ENCODE peak calls at places on chromosomes 5 and 9, in eight cellular contexts. M is skeletal muscle cell; Y is glutamatergic neuron; I is effector CD4-positive, alpha-beta T cell; Z is psoas muscle; B is A549; U is NCI-H345; X is thyroid gland. P is an unnamed sample.

GRCh38 chr5:73482383-73483193 is 15.7 kb upstream of the BTF3 start:
- DNase-seq in M (peak), Z (no peak), B (no peak), X (no peak), Y (no peak), I (no peak), U (peak), P (no peak)

GRCh38 chr9:73565833-73566465 is 414.3 kb downstream of the ANXA1 start:
- DNase-seq in U (no peak), M (no peak), I (no peak), B (peak), Z (no peak), Y (peak), X (no peak), P (no peak)

GRCh38 chr5:37190592-37190991 is 58.6 kb downstream of the CPLANE1 start:
- DNase-seq in Y (no peak), I (no peak), U (no peak), M (no peak), B (no peak), X (no peak), Z (no peak), P (no peak)

GRCh38 chr5:132830436-132831094 is at the start of gene SHROOM1:
- DNase-seq in M (no peak), Z (peak), B (peak), Y (peak), U (peak), X (peak), I (no peak), P (no peak)

GRCh38 chr9:125418404-125418803 is 156.8 kb downstream of the GAPVD1 start:
- DNase-seq in Z (no peak), U (no peak), I (no peak), Y (no peak), M (no peak), X (no peak), B (no peak), P (no peak)

GRCh38 chr9:33232866-33233265 is 7.1 kb upstream of the SPINK4 start:
- DNase-seq in Z (no peak), Y (no peak), X (no peak), U (no peak), M (no peak), I (no peak), B (no peak), P (no peak)

GRCh38 chr9:115002371-115003120 is 72.2 kb upstream of the TNFSF8 start:
- DNase-seq in M (no peak), Y (no peak), I (no peak), B (no peak), U (peak), Z (no peak), X (peak), P (no peak)

GRCh38 chr5:60519372-60519771 is 180.6 kb downstream of the DEPDC1B start:
- DNase-seq in U (no peak), X (no peak), Y (no peak), I (no peak), B (no peak), M (no peak), Z (no peak), P (no peak)